ENCODE peak calls at places on chromosomes 4 and X, in six cellular contexts. V is dorsolateral prefrontal cortex; M is brain microvascular endothelial cell; J is CD8-positive, alpha-beta T cell; U is osteoblast; Z is lung. I is an unnamed sample.

GRCh38 chr4:147313114-147313513 is 167.8 kb upstream of the EDNRA start:
- DNase-seq in V (no peak), J (no peak), M (no peak), U (no peak), Z (no peak), I (no peak)

GRCh38 chrX:55088795-55089489 is at the start of gene PAGE2:
- DNase-seq in V (no peak), M (no peak), U (no peak), J (no peak), Z (no peak), I (no peak)

GRCh38 chr4:187019896-187020295 is 296.2 kb upstream of the FAT1 start:
- DNase-seq in V (no peak), U (no peak), J (no peak), M (peak; percentile 12), Z (no peak), I (no peak)

GRCh38 chr4:98873059-98873458 is 55.9 kb downstream of the EIF4E start:
- DNase-seq in M (peak; percentile 16), U (no peak), V (no peak), J (no peak), Z (no peak), I (no peak)

GRCh38 chrX:20270557-20270880 is 3.8 kb upstream of the RPS6KA3 start:
- DNase-seq in Z (no peak), U (peak; percentile 29), V (no peak), M (no peak), J (no peak), I (no peak)

GRCh38 chrX:71058116-71058515 is 10.0 kb downstream of the SNX12 start:
- DNase-seq in Z (no peak), M (no peak), V (no peak), J (no peak), U (no peak), I (no peak)

GRCh38 chr4:148017801-148018200 is 285.9 kb downstream of the ARHGAP10 start:
- DNase-seq in M (no peak), U (no peak), J (no peak), V (no peak), Z (no peak), I (no peak)

GRCh38 chrX:17552251-17552650 is 177.3 kb downstream of the NHS start:
- DNase-seq in V (no peak), U (no peak), M (peak; percentile 54), J (no peak), Z (no peak), I (no peak)

GRCh38 chr4:101153653-101154052 is 193.7 kb downstream of the PPP3CA start:
- DNase-seq in U (no peak), M (no peak), J (no peak), Z (no peak), V (no peak), I (no peak)

GRCh38 chrX:49111846-49112245 is 11.7 kb downstream of the GPKOW start:
- DNase-seq in Z (no peak), J (no peak), U (no peak), M (no peak), V (no peak), I (no peak)

GRCh38 chr4:41069268-41069667 is 145.1 kb downstream of the APBB2 start:
- DNase-seq in J (no peak), Z (no peak), V (no peak), M (no peak), U (no peak), I (no peak)

GRCh38 chr4:105944535-105944934 is 49.3 kb downstream of the NPNT start:
- DNase-seq in J (no peak), Z (no peak), M (peak; percentile 48), V (no peak), U (no peak), I (no peak)

GRCh38 chr4:3136454-3136853 is 62.0 kb downstream of the HTT start:
- DNase-seq in V (no peak), M (no peak), J (no peak), U (no peak), Z (no peak), I (no peak)

GRCh38 chr4:145679991-145680455 is at the start of gene C4orf51:
- DNase-seq in U (peak; percentile 58), J (no peak), V (no peak), M (peak; percentile 42), Z (peak; percentile 39), I (no peak)

GRCh38 chr4:108372678-108373077 is 203.9 kb upstream of the LEF1 start:
- DNase-seq in Z (no peak), J (peak; percentile 22), V (no peak), U (no peak), M (no peak), I (peak; percentile 19)

GRCh38 chr4:186228514-186228894 is 1.2 kb downstream of the KLKB1 start:
- DNase-seq in Z (no peak), V (no peak), J (no peak), U (no peak), M (no peak), I (no peak)

GRCh38 chr4:13783800-13784411 is 156.4 kb upstream of the BOD1L1 start:
- DNase-seq in Z (no peak), V (no peak), J (no peak), M (peak; percentile 37), U (no peak), I (no peak)

GRCh38 chr4:150949943-150950342 is 65.1 kb downstream of the LRBA start:
- DNase-seq in J (no peak), V (no peak), Z (no peak), M (no peak), U (no peak), I (no peak)

GRCh38 chr4:133823177-133823576 is 378.4 kb downstream of the PABPC4L start:
- DNase-seq in V (no peak), M (no peak), Z (no peak), J (no peak), U (no peak), I (no peak)

GRCh38 chr4:126839066-126839465 is 793.7 kb upstream of the INTU start:
- DNase-seq in V (no peak), U (peak; percentile 79), Z (no peak), J (no peak), M (no peak), I (no peak)

GRCh38 chr4:41346306-41347061 is 89.8 kb downstream of the UCHL1 start:
- DNase-seq in Z (no peak), V (no peak), M (no peak), U (peak; percentile 27), J (no peak), I (no peak)

GRCh38 chr4:76197971-76198410 is 15.6 kb downstream of the SCARB2 start:
- DNase-seq in J (no peak), U (no peak), Z (no peak), M (peak; percentile 71), V (peak; percentile 76), I (no peak)

GRCh38 chr4:98514930-98515809 is 143.2 kb downstream of the TSPAN5 start:
- DNase-seq in M (peak; percentile 42), Z (no peak), U (no peak), V (no peak), J (no peak), I (no peak)

GRCh38 chrX:136202889-136203288 is 48.3 kb downstream of the MAP7D3 start:
- DNase-seq in J (no peak), M (no peak), Z (no peak), V (no peak), U (no peak), I (no peak)

GRCh38 chr4:22190855-22191254 is 242.3 kb upstream of the KCNIP4 start:
- DNase-seq in V (no peak), M (peak; percentile 90), J (no peak), Z (no peak), U (peak; percentile 84), I (no peak)

GRCh38 chrX:69093960-69094935 is 71.0 kb downstream of the PJA1 start:
- DNase-seq in M (peak; percentile 44), V (peak; percentile 14), U (peak; percentile 93), Z (no peak), J (no peak), I (peak; percentile 7)

GRCh38 chr4:120923201-120923522 is 636 bp upstream of the PRDM5 start:
- DNase-seq in J (no peak), M (no peak), Z (no peak), U (no peak), V (no peak), I (no peak)

GRCh38 chr4:185587444-185588161 is 52.3 kb upstream of the PDLIM3 start:
- DNase-seq in M (no peak), U (no peak), J (peak; percentile 85), Z (no peak), V (peak; percentile 92), I (peak; percentile 80)

GRCh38 chrX:87732133-87732532 is 214.5 kb downstream of the KLHL4 start:
- DNase-seq in V (no peak), M (no peak), U (no peak), J (no peak), Z (no peak), I (no peak)

GRCh38 chrX:102654696-102655095 is 3.4 kb downstream of the GPRASP1 start:
- DNase-seq in Z (no peak), U (no peak), V (peak; percentile 52), M (no peak), J (no peak), I (no peak)

GRCh38 chrX:102658551-102658950 is 7.3 kb downstream of the GPRASP1 start:
- DNase-seq in M (no peak), U (no peak), V (no peak), J (no peak), Z (no peak), I (no peak)

GRCh38 chrX:102659790-102660757 is 8.8 kb downstream of the GPRASP1 start:
- DNase-seq in M (peak; percentile 70), U (peak; percentile 74), J (peak; percentile 83), Z (peak; percentile 88), V (peak; percentile 56), I (peak; percentile 66)
- TF ChIP-seq CTCF in M (peak; percentile 44), U (no peak), J (no peak), Z (no peak), V (no peak), I (no peak)

DNA sequence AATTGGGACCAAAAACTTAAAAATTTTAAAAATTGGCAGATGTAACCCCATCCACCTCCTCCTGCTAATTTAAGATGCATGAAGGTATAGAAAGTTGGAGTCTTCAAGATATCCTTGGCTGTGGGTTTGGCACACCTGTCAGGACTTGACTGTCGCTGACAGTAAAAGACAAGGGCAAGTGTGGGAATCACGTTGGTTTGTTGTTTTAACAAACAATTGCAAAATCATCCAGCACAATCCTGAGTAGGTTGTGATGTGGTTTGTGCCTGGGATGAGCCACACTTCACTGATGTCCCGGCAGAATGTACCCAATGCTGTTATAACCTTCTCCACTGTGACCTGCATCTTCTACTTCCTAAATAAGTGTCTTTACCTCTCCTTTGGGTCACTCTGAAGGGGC is 24.0 kb downstream of the HOPX start:
- DNase-seq in M (no peak), V (no peak), J (no peak), U (no peak), Z (no peak), I (no peak)
- H3K27me3 ChIP-seq in M (no peaks in the 10 kb centered on the region), V (no peaks in the 10 kb centered on the region), J (no peaks in the 10 kb centered on the region), U (peaks cover 82% of the 10 kb centered on the region), Z (no peaks in the 10 kb centered on the region), I (peaks cover 32% of the 10 kb centered on the region)

GRCh38 chr4:149164282-149164681 is 651.4 kb downstream of the IQCM start:
- DNase-seq in J (no peak), U (no peak), V (no peak), Z (no peak), M (peak; percentile 83), I (no peak)
- H3K27ac ChIP-seq in J (no peak overlapping the region), U (peak overlapping the region; percentile 60), V (no peak overlapping the region), Z (no peak overlapping the region), M (peak overlapping the region; percentile 58), I (no peak overlapping the region)

DNA sequence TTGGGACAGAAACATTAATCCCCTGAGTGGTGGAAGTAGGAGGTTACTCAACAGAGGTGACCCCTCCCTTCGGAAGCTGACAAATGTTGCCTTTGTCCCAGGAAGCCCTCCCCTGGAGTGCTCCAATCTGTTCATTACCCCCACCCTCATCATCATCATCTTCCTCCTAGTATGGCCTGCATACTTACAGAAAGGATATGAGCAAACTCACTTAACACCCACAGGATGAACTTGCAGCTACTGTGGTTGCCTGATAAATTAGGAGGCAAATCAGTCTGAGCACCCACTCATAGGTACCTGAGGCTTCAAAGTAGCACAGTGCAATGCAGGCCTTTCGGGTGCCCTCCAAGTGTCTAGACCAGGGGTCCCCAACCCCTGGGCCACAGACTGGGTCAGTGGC is 236.7 kb upstream of the GATB start:
- DNase-seq in V (no peak), J (no peak), Z (no peak), M (no peak), U (no peak), I (no peak)
- TF ChIP-seq CTCF in V (no peak), J (no peak), Z (no peak), M (no peak), U (no peak), I (no peak)

I was measured in CD4-positive, alpha-beta T cell.